ENCODE peak calls at places on chromosomes 6 and 20, in ten cellular contexts. W is putamen; Z is HT1080; I is stimulated activated CD8-positive, alpha-beta memory T cell treated with anti-CD3 and anti-CD28 coated beads, Interleukin-15, amount 100 ng/mL, for 1 hour; U is Kasumi-1; S is activated gamma-delta T cell treated with anti-CD3 and anti-CD28 coated beads, Interleukin-2, amount 50 U/mL, for 16 hours; O is activated CD4-positive, alpha-beta T cell treated with anti-CD3 and anti-CD28 coated beads for 48 hours; R is stimulated activated CD4-positive, alpha-beta T cell treated with anti-CD3 and anti-CD28 coated beads, Interleukin-1b, Interleukin-23, amount 100 ng/mL, for 1 hour; L is A549; Q is fibroblast of lung. C is an unnamed sample.

GRCh38 chr6:157847846-157848245 is 24.8 kb downstream of the SNX9 start:
- DNase-seq in W (no peak), Z (no peak), I (no peak), U (no peak), S (no peak), O (no peak), R (no peak), L (no peak), Q (no peak), C (no peak)

GRCh38 chr6:158861686-158862381 is 42.7 kb upstream of the EZR start:
- DNase-seq in W (no peak), Z (no peak), I (no peak), U (no peak), S (no peak), O (no peak), R (no peak), L (no peak), Q (no peak), C (no peak)

GRCh38 chr6:40406175-40406574 is 181.0 kb downstream of the LRFN2 start:
- DNase-seq in W (no peak), Z (no peak), I (no peak), U (no peak), S (no peak), O (no peak), R (no peak), L (no peak), Q (no peak), C (no peak)

GRCh38 chr6:150930816-150931215 is 65.3 kb downstream of the MTHFD1L start:
- DNase-seq in W (no peak), Z (no peak), I (no peak), U (no peak), S (no peak), O (no peak), R (no peak), L (peak; percentile 13), Q (peak; percentile 91), C (no peak)

GRCh38 chr20:5886788-5887187 is 63.5 kb downstream of the TRMT6 start:
- DNase-seq in W (no peak), Z (peak; percentile 23), I (no peak), U (no peak), S (no peak), O (no peak), R (no peak), L (no peak), Q (peak; percentile 27), C (no peak)

GRCh38 chr6:167163476-167164011 is 5.8 kb upstream of the GPR31 start:
- DNase-seq in W (no peak), Z (no peak), I (no peak), U (no peak), S (no peak), O (no peak), R (no peak), L (no peak), Q (no peak), C (no peak)

GRCh38 chr6:21238208-21238607 is 355.3 kb upstream of the SOX4 start:
- DNase-seq in W (no peak), Z (no peak), I (no peak), U (no peak), S (no peak), O (no peak), R (no peak), L (no peak), Q (no peak), C (no peak)

GRCh38 chr6:157229219-157229607 is 94.1 kb downstream of the TMEM242 start:
- DNase-seq in W (no peak), Z (no peak), I (no peak), U (no peak), S (no peak), O (no peak), R (no peak), L (no peak), Q (no peak), C (no peak)

GRCh38 chr6:82976179-82976578 is 89.5 kb downstream of the UBE3D start:
- DNase-seq in W (no peak), Z (no peak), I (no peak), U (no peak), S (no peak), O (no peak), R (no peak), L (no peak), Q (no peak), C (no peak)

GRCh38 chr20:10228330-10228729 is 9.7 kb downstream of the SNAP25 start:
- DNase-seq in W (no peak), Z (no peak), I (no peak), U (no peak), S (no peak), O (no peak), R (no peak), L (no peak), Q (no peak), C (no peak)

GRCh38 chr6:38110407-38111025 is 291.0 kb downstream of the ZFAND3 start:
- DNase-seq in W (peak; percentile 76), Z (no peak), I (no peak), U (no peak), S (no peak), O (peak; percentile 9), R (no peak), L (no peak), Q (peak; percentile 41), C (no peak)

GRCh38 chr6:33656844-33657243 is 35.7 kb downstream of the ITPR3 start:
- DNase-seq in W (no peak), Z (no peak), I (no peak), U (no peak), S (no peak), O (no peak), R (no peak), L (no peak), Q (no peak), C (no peak)

GRCh38 chr6:27651371-27651732 is 178.4 kb upstream of the ZNF184 start:
- DNase-seq in W (no peak), Z (no peak), I (no peak), U (no peak), S (no peak), O (no peak), R (no peak), L (peak; percentile 80), Q (peak; percentile 53), C (no peak)

GRCh38 chr6:33570806-33571636 is 9.1 kb downstream of the BAK1 start:
- DNase-seq in W (peak; percentile 86), Z (peak; percentile 64), I (peak; percentile 75), U (peak; percentile 81), S (peak; percentile 82), O (peak; percentile 96), R (peak; percentile 65), L (peak; percentile 61), Q (peak; percentile 75), C (peak; percentile 83)

C was measured in activated T-cell treated with anti-CD3 and anti-CD28 coated beads for 4 hours.